ENCODE peak calls at places on chromosomes 4 and X, in seven cellular contexts. A is sciatic nerve; G is MV-4-11; L is astrocyte of the spinal cord; J is activated T-helper 1 cell treated with anti-CD3 and anti-CD28 coated beads, Interleukin-12 subunit alpha, Interleukin-12 subunit beta, Interleukin-2, Interleukin-4 antibody, amounts not matched to agents 30 ng/mL and 10 ng/mL and 1 ng/mL, durations not matched to agents 14 hours and 24 hours and 36 hours; T is HCT116; O is AG04449. N is an unnamed sample.

GRCh38 chrX:131571348-131571747 is 27.5 kb downstream of the OR13H1 start:
- DNase-seq in O (no peak), A (no peak), L (no peak), G (no peak), J (no peak), T (no peak), N (no peak)

GRCh38 chr4:68336530-68336929 is 13.4 kb downstream of the YTHDC1 start:
- DNase-seq in A (no peak), G (no peak), L (no peak), T (no peak), J (no peak), O (no peak), N (no peak)

GRCh38 chrX:100994352-100995281 is 25.1 kb downstream of the ARL13A start:
- DNase-seq in J (no peak), T (peak; percentile 47), A (no peak), G (peak; percentile 3), O (no peak), L (peak; percentile 9), N (no peak)

GRCh38 chr4:4864443-4864939 is 5.0 kb downstream of the MSX1 start:
- DNase-seq in A (no peak), G (no peak), T (no peak), L (peak; percentile 32), O (no peak), J (no peak), N (no peak)

GRCh38 chrX:42732506-42732905 is 45.5 kb downstream of the PPP1R2C start:
- DNase-seq in L (no peak), A (no peak), T (no peak), J (no peak), G (no peak), O (no peak), N (no peak)

GRCh38 chr4:185134176-185134869 is 8.7 kb upstream of the SLC25A4 start:
- DNase-seq in O (no peak), T (peak; percentile 59), J (no peak), L (peak; percentile 63), A (no peak), G (peak; percentile 36), N (peak; percentile 53)

GRCh38 chr4:124757121-124757520 is 44.6 kb upstream of the ANKRD50 start:
- DNase-seq in G (no peak), O (peak; percentile 7), T (no peak), A (no peak), J (no peak), L (peak; percentile 13), N (no peak)

GRCh38 chr4:1290165-1290977 is 680 bp downstream of the MAEA start:
- DNase-seq in T (no peak), G (no peak), O (no peak), A (peak; percentile 58), J (no peak), L (no peak), N (no peak)

GRCh38 chr4:176538217-176538925 is 218.6 kb downstream of the SPCS3 start:
- DNase-seq in A (no peak), G (no peak), J (no peak), T (no peak), O (peak; percentile 78), L (peak; percentile 92), N (no peak)

GRCh38 chr4:186144180-186144579 is 39.7 kb downstream of the FAM149A start:
- DNase-seq in G (no peak), J (no peak), O (no peak), L (peak; percentile 47), T (no peak), A (no peak), N (no peak)